ENCODE peak calls at places on chromosomes 7 and 10, in five cellular contexts. N is upper lobe of left lung, H is progenitor cell of endocrine pancreas, I is NAMALWA, F is neural crest cell. L is an unnamed sample.

GRCh38 chr10:132452651-132453469 is 55.9 kb downstream of the PWWP2B start:
- DNase-seq in I (peak; percentile 93), F (peak; percentile 96), H (peak; percentile 91), N (peak; percentile 95), L (peak; percentile 75)

GRCh38 chr10:132138596-132138995 is 48.2 kb upstream of the DPYSL4 start:
- DNase-seq in I (no peak), N (no peak), F (no peak), H (no peak), L (no peak)

GRCh38 chr7:75982306-75983064 is 11.9 kb downstream of the TMEM120A start:
- DNase-seq in I (no peak), F (no peak), N (no peak), H (no peak), L (no peak)

GRCh38 chr7:124723012-124723411 is 42.6 kb downstream of the GPR37 start:
- DNase-seq in F (no peak), I (no peak), N (no peak), H (no peak), L (no peak)

GRCh38 chr10:120172371-120172770 is 279.8 kb downstream of the SEC23IP start:
- DNase-seq in F (no peak), I (no peak), H (no peak), N (no peak), L (no peak)

GRCh38 chr7:134645935-134646334 is 718 bp upstream of the BPGM start:
- DNase-seq in H (no peak), F (no peak), I (no peak), N (no peak), L (no peak)

GRCh38 chr10:91565241-91565640 is 67.6 kb downstream of the PPP1R3C start:
- DNase-seq in H (no peak), I (no peak), N (no peak), F (no peak), L (no peak)

GRCh38 chr10:4246881-4247358 is 461.9 kb upstream of the KLF6 start:
- DNase-seq in N (no peak), H (no peak), F (no peak), I (no peak), L (no peak)

GRCh38 chr7:139704308-139704879 is 73.4 kb downstream of the HIPK2 start:
- DNase-seq in H (no peak), N (no peak), I (no peak), F (no peak), L (no peak)

GRCh38 chr10:10782603-10783002 is 235.1 kb upstream of the CELF2 start:
- DNase-seq in I (no peak), N (no peak), F (no peak), H (no peak), L (no peak)

L was measured in H9.